ENCODE peak calls at places on chromosome 5, in four cellular contexts. T is GM12878, X is HepG2, Z is K562. N is an unnamed sample.

GRCh38 chr5:157592594-157592993 is 17.0 kb upstream of the ADAM19 start:
- DNase-seq in Z (no peak), X (no peak), T (no peak), N (no peak)

GRCh38 chr5:6504677-6505414 is 56.2 kb downstream of the UBE2QL1 start:
- DNase-seq in T (no peak), Z (no peak), X (no peak), N (no peak)

GRCh38 chr5:142618125-142618524 is 67.8 kb downstream of the FGF1 start:
- DNase-seq in T (no peak), Z (no peak), X (no peak), N (no peak)

GRCh38 chr5:100595152-100595811 is 60.1 kb downstream of the FAM174A start:
- DNase-seq in X (peak; percentile 53), Z (peak; percentile 9), T (no peak), N (no peak)

GRCh38 chr5:175681045-175681974 is 23.4 kb downstream of the HRH2 start:
- DNase-seq in X (no peak), T (no peak), Z (no peak), N (no peak)

GRCh38 chr5:102314328-102314727 is 18.2 kb upstream of the SLCO4C1 start:
- DNase-seq in T (no peak), X (no peak), Z (no peak), N (no peak)

GRCh38 chr5:143921525-143922311 is 109.8 kb downstream of the HMHB1 start:
- DNase-seq in X (no peak), T (no peak), Z (no peak), N (no peak)

GRCh38 chr5:139676406-139676805 is 28.3 kb downstream of the CXXC5 start:
- DNase-seq in X (no peak), Z (no peak), T (no peak), N (no peak)

GRCh38 chr5:72141440-72142271 is 34.4 kb downstream of the MAP1B start:
- DNase-seq in X (no peak), Z (no peak), T (no peak), N (no peak)

GRCh38 chr5:72451771-72452505 is 55.3 kb downstream of the ZNF366 start:
- DNase-seq in Z (no peak), T (peak; percentile 75), X (no peak), N (no peak)

GRCh38 chr5:169149317-169149716 is 151.6 kb downstream of the SLIT3 start:
- DNase-seq in X (peak; percentile 16), T (no peak), Z (peak; percentile 3), N (peak; percentile 58)

GRCh38 chr5:89181546-89181945 is 298.6 kb upstream of the MEF2C start:
- DNase-seq in T (no peak), X (no peak), Z (no peak), N (no peak)
- TF ChIP-seq FOXK2 in T (no peak), X (no peak), Z (no peak), N (no peak)

GRCh38 chr5:40939753-40940152 is 30.5 kb downstream of the C7 start:
- DNase-seq in Z (no peak), X (no peak), T (no peak), N (no peak)
- TF ChIP-seq SP1 in Z (no peak), X (no peak), T (no peak), N (no peak)

GRCh38 chr5:67493676-67494075 is 297.1 kb upstream of the CD180 start:
- DNase-seq in Z (peak; percentile 9), T (no peak), X (peak; percentile 55), N (peak; percentile 38)
- TF ChIP-seq FOXK2 in Z (no peak), T (no peak), X (no peak), N (no peak)

GRCh38 chr5:24905123-24905522 is 260.3 kb upstream of the CDH10 start:
- DNase-seq in T (no peak), X (no peak), Z (no peak), N (no peak)
- TF ChIP-seq SP1 in T (no peak), X (no peak), Z (no peak), N (no peak)

GRCh38 chr5:159610966-159611579 is 280.8 kb upstream of the IL12B start:
- DNase-seq in Z (no peak), T (no peak), X (no peak), N (no peak)

GRCh38 chr5:159619826-159620225 is 289.5 kb upstream of the IL12B start:
- DNase-seq in Z (no peak), T (no peak), X (no peak), N (no peak)

GRCh38 chr5:159620853-159621540 is 290.7 kb upstream of the IL12B start:
- DNase-seq in X (no peak), Z (peak; percentile 7), T (no peak), N (no peak)

GRCh38 chr5:159616967-159617366 is 286.7 kb upstream of the IL12B start:
- DNase-seq in X (no peak), T (no peak), Z (no peak), N (no peak)
- TF ChIP-seq FOXK2 in X (no peak), T (no peak), Z (no peak), N (no peak)

GRCh38 chr5:65651144-65651543 is 26.3 kb downstream of the SHLD3 start:
- DNase-seq in T (no peak), Z (no peak), X (peak; percentile 73), N (no peak)
- TF ChIP-seq SP1 in T (no peak), Z (no peak), X (no peak), N (no peak)